ENCODE peak calls at places on chromosome 18, in seven cellular contexts. C is ovary, H is AG04450, B is H1, W is DND-41, P is heart right ventricle, E is cardiac fibroblast. D is an unnamed sample.

GRCh38 chr18:37636831-37637230 is 71.2 kb upstream of the CELF4 start:
- DNase-seq in W (no peak), E (no peak), C (no peak), P (no peak), H (no peak), B (no peak), D (no peak)

GRCh38 chr18:58838165-58838860 is 26.4 kb upstream of the ZNF532 start:
- DNase-seq in C (no peak), B (no peak), P (no peak), E (no peak), H (no peak), W (no peak), D (no peak)

GRCh38 chr18:5294113-5294617 is 1.4 kb downstream of the ZBTB14 start:
- DNase-seq in H (no peak), P (no peak), C (no peak), E (peak; percentile 5), W (no peak), B (no peak), D (peak; percentile 40)

GRCh38 chr18:12076424-12077140 is 17.1 kb upstream of the ANKRD62 start:
- DNase-seq in B (no peak), E (peak; percentile 14), W (no peak), H (no peak), P (peak; percentile 32), C (no peak), D (peak; percentile 55)

GRCh38 chr18:48861181-48861715 is 89.5 kb downstream of the SMAD7 start:
- DNase-seq in C (no peak), E (no peak), P (no peak), H (no peak), B (no peak), W (no peak), D (no peak)

GRCh38 chr18:10872297-10872696 is 277.1 kb downstream of the PIEZO2 start:
- DNase-seq in W (no peak), P (peak; percentile 17), H (no peak), E (no peak), C (no peak), B (no peak), D (no peak)

GRCh38 chr18:50586710-50587109 is 26.8 kb downstream of the MAPK4 start:
- DNase-seq in B (no peak), P (no peak), C (no peak), W (no peak), E (peak; percentile 5), H (no peak), D (no peak)

GRCh38 chr18:31041346-31042067 is 1.0 kb downstream of the DSC3 start:
- DNase-seq in E (peak; percentile 31), C (no peak), P (no peak), H (no peak), W (no peak), B (no peak), D (peak; percentile 41)

GRCh38 chr18:58934356-58934755 is 69.7 kb downstream of the ZNF532 start:
- DNase-seq in W (no peak), E (no peak), C (no peak), B (no peak), H (no peak), P (no peak), D (no peak)

GRCh38 chr18:12308386-12309100 is 502 bp downstream of the TUBB6 start:
- DNase-seq in B (no peak), P (peak; percentile 85), C (peak; percentile 90), W (no peak), E (peak; percentile 92), H (peak; percentile 71), D (peak; percentile 84)

GRCh38 chr18:3250237-3251107 is 2.9 kb downstream of the MYL12A start:
- DNase-seq in P (no peak), C (no peak), B (no peak), W (no peak), H (no peak), E (peak; percentile 88), D (no peak)

GRCh38 chr18:37322497-37323035 is 243.0 kb downstream of the CELF4 start:
- DNase-seq in W (peak; percentile 39), B (peak; percentile 29), E (peak; percentile 27), C (peak; percentile 16), P (no peak), H (no peak), D (peak; percentile 77)

GRCh38 chr18:29191263-29191662 is 1014.3 kb upstream of the CDH2 start:
- DNase-seq in P (no peak), E (peak; percentile 71), H (peak; percentile 6), B (no peak), W (peak; percentile 15), C (no peak), D (no peak)

GRCh38 chr18:75845413-75845812 is 417.9 kb upstream of the SMIM21 start:
- DNase-seq in H (no peak), W (no peak), P (no peak), E (no peak), B (no peak), C (no peak), D (no peak)

GRCh38 chr18:39571511-39571910 is 2005.9 kb upstream of the CELF4 start:
- DNase-seq in C (no peak), B (no peak), E (peak; percentile 45), H (no peak), W (peak; percentile 10), P (no peak), D (peak; percentile 18)

GRCh38 chr18:55228707-55229106 is 269.4 kb upstream of the CCDC68 start:
- DNase-seq in C (no peak), H (no peak), E (no peak), W (no peak), P (peak; percentile 14), B (no peak), D (no peak)

GRCh38 chr18:23890589-23890988 is 124.0 kb upstream of the TTC39C start:
- DNase-seq in C (no peak), P (no peak), W (no peak), B (no peak), E (peak; percentile 46), H (no peak), D (no peak)

GRCh38 chr18:49175476-49175875 is 224.7 kb upstream of the SMAD7 start:
- DNase-seq in C (no peak), B (no peak), H (no peak), E (no peak), W (no peak), P (no peak), D (no peak)

GRCh38 chr18:26655614-26656400 is 107.5 kb upstream of the KCTD1 start:
- DNase-seq in H (no peak), W (peak; percentile 69), E (peak; percentile 49), P (peak; percentile 62), C (peak; percentile 57), B (no peak), D (no peak)

GRCh38 chr18:48790869-48791635 is 159.7 kb downstream of the SMAD7 start:
- DNase-seq in W (no peak), E (no peak), C (no peak), H (no peak), P (no peak), B (no peak), D (no peak)

GRCh38 chr18:13019301-13019700 is 28.1 kb downstream of the CEP192 start:
- DNase-seq in P (no peak), H (no peak), B (no peak), W (no peak), E (peak; percentile 55), C (no peak), D (no peak)

GRCh38 chr18:5546660-5547059 is 2.9 kb upstream of the EPB41L3 start:
- DNase-seq in B (no peak), H (peak; percentile 23), W (no peak), C (no peak), P (no peak), E (peak; percentile 69), D (no peak)

GRCh38 chr18:12597775-12598174 is 60.1 kb downstream of the SPIRE1 start:
- DNase-seq in C (no peak), H (peak; percentile 72), W (no peak), P (peak; percentile 23), E (peak; percentile 93), B (no peak), D (no peak)

GRCh38 chr18:50429207-50429948 is 54.5 kb downstream of the SKA1 start:
- DNase-seq in W (peak; percentile 7), H (no peak), E (peak; percentile 52), B (no peak), C (no peak), P (no peak), D (peak; percentile 41)

GRCh38 chr18:63917831-63918230 is 10.1 kb downstream of the SERPINB10 start:
- DNase-seq in C (no peak), W (no peak), E (no peak), B (no peak), H (no peak), P (no peak), D (no peak)

GRCh38 chr18:1564793-1565192 is 660.1 kb downstream of the ADCYAP1 start:
- DNase-seq in W (no peak), C (no peak), H (no peak), E (no peak), P (no peak), B (no peak), D (no peak)

GRCh38 chr18:55124078-55124477 is 164.8 kb upstream of the CCDC68 start:
- DNase-seq in P (no peak), H (no peak), W (no peak), E (peak; percentile 87), C (no peak), B (no peak), D (no peak)

GRCh38 chr18:63890950-63891304 is 3.4 kb downstream of the SERPINB2 start:
- DNase-seq in H (no peak), B (no peak), E (peak; percentile 24), P (no peak), W (no peak), C (no peak), D (no peak)

GRCh38 chr18:61892683-61893303 is at the start of gene RNF152:
- DNase-seq in B (no peak), H (no peak), E (peak; percentile 34), C (peak; percentile 15), W (peak; percentile 11), P (peak; percentile 33), D (peak; percentile 37)

GRCh38 chr18:52694804-52695203 is 354.8 kb downstream of the DCC start:
- DNase-seq in H (no peak), C (no peak), B (no peak), E (no peak), P (no peak), W (no peak), D (no peak)
- TF ChIP-seq CTCF in H (peak; percentile 60), C (no peak), B (peak; percentile 24), E (no peak), P (no peak), W (peak; percentile 47), D (peak; percentile 16)

GRCh38 chr18:56238576-56238975 is 399.8 kb downstream of the TXNL1 start:
- DNase-seq in C (no peak), B (no peak), P (no peak), H (no peak), E (peak; percentile 34), W (no peak), D (no peak)
- TF ChIP-seq CTCF in C (no peak), B (no peak), P (no peak), H (peak; percentile 25), E (peak; percentile 43), W (no peak), D (no peak)

GRCh38 chr18:45571714-45572113 is 43.6 kb upstream of the SLC14A2 start:
- DNase-seq in C (no peak), W (no peak), H (no peak), B (no peak), E (no peak), P (no peak), D (no peak)
- TF ChIP-seq CTCF in C (no peak), W (peak; percentile 47), H (peak; percentile 27), B (peak; percentile 28), E (peak; percentile 21), P (no peak), D (no peak)

DNA sequence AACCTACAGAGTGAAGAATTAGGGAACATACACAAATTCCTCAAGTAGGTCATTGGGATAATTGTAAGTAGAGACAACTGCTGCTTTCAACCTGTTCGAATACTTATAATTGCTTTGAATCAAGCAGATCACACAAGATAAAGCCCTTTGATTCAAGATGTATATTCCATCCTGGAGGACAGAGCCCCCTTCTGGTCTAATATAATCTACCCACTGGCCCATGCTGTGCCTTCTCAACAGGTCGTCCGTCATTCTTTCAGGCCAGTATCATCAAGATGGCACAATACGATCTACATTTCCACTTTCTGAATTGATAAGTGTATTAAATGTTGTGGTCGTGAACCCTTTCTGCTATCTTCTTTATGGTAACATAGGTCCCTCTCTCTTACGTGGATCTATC is 387.0 kb upstream of the CDH19 start:
- DNase-seq in C (no peak), B (no peak), H (no peak), P (no peak), E (no peak), W (no peak), D (no peak)
- TF ChIP-seq CTCF in C (no peak), B (no peak), H (no peak), P (no peak), E (no peak), W (no peak), D (no peak)